ENCODE peak calls at places on chromosome 22, in four cellular contexts. A is cardiac fibroblast, D is IMR-90, P is heart left ventricle. L is an unnamed sample.

GRCh38 chr22:39317084-39317755 is 2.2 kb downstream of the RPL3 start:
- DNase-seq in P (no peak), A (peak), D (no peak), L (no peak)

GRCh38 chr22:33706100-33706499 is 214.2 kb downstream of the LARGE1 start:
- DNase-seq in D (no peak), P (peak), A (no peak), L (no peak)

GRCh38 chr22:30381250-30381649 is 6.0 kb downstream of the RNF215 start:
- DNase-seq in D (no peak), P (no peak), A (no peak), L (no peak)

GRCh38 chr22:46046299-46046685 is 69.3 kb upstream of the WNT7B start:
- DNase-seq in D (no peak), P (no peak), A (no peak), L (no peak)

GRCh38 chr22:46604306-46604690 is 15.9 kb upstream of the GRAMD4 start:
- DNase-seq in P (no peak), A (no peak), D (peak), L (no peak)

GRCh38 chr22:31846161-31847115 is 92.6 kb downstream of the DEPDC5 start:
- DNase-seq in A (peak), P (no peak), D (peak), L (no peak)

GRCh38 chr22:26656896-26657851 is at the start of gene MIAT:
- DNase-seq in A (no peak), P (no peak), D (peak), L (peak)

GRCh38 chr22:48579035-48579914 is 1248.4 kb downstream of the BRD1 start:
- DNase-seq in P (peak), A (no peak), D (no peak), L (no peak)

GRCh38 chr22:31653944-31654343 is 8.1 kb downstream of the PISD start:
- DNase-seq in P (no peak), D (no peak), A (no peak), L (no peak)

GRCh38 chr22:37314315-37315046 is 32.2 kb downstream of the CYTH4 start:
- DNase-seq in D (no peak), P (no peak), A (peak), L (no peak)

GRCh38 chr22:37139762-37140161 is 10.0 kb downstream of the IL2RB start:
- DNase-seq in D (no peak), A (no peak), P (no peak), L (no peak)

GRCh38 chr22:46577361-46578249 is 40.2 kb upstream of the CELSR1 start:
- DNase-seq in P (peak), A (no peak), D (no peak), L (peak)

GRCh38 chr22:36588285-36588684 is 59.3 kb upstream of the EIF3D start:
- DNase-seq in P (no peak), A (no peak), D (no peak), L (no peak)

GRCh38 chr22:34570408-34570807 is 495.6 kb upstream of the ISX start:
- DNase-seq in D (no peak), A (no peak), P (no peak), L (no peak)

GRCh38 chr22:33325232-33326004 is 267.2 kb upstream of the SYN3 start:
- DNase-seq in D (no peak), P (peak), A (no peak), L (no peak)

GRCh38 chr22:39994046-39994565 is 648 bp upstream of the FAM83F start:
- DNase-seq in A (no peak), P (no peak), D (peak), L (no peak)

GRCh38 chr22:33000342-33001280 is 57.6 kb downstream of the SYN3 start:
- DNase-seq in A (peak), D (peak), P (peak), L (peak)

GRCh38 chr22:17501679-17502285 is 61.5 kb upstream of the SLC25A18 start:
- DNase-seq in A (peak), P (no peak), D (peak), L (peak)

GRCh38 chr22:40193429-40194421 is 16.0 kb downstream of the TNRC6B start:
- DNase-seq in A (peak), P (no peak), D (peak), L (peak)

GRCh38 chr22:37498289-37498909 is 12.2 kb upstream of the MFNG start:
- DNase-seq in P (no peak), D (no peak), A (no peak), L (no peak)

GRCh38 chr22:22942511-22943329 is 55.1 kb downstream of the IGLL5 start:
- DNase-seq in P (peak), A (peak), D (peak), L (peak)

GRCh38 chr22:47033648-47034000 is 271.2 kb downstream of the TBC1D22A start:
- DNase-seq in D (no peak), A (no peak), P (no peak), L (no peak)

GRCh38 chr22:47129902-47130301 is 367.5 kb downstream of the TBC1D22A start:
- DNase-seq in A (no peak), P (no peak), D (no peak), L (no peak)

GRCh38 chr22:31102441-31103081 is 4.8 kb downstream of the SELENOM start:
- DNase-seq in P (peak), A (peak), D (peak), L (peak)

GRCh38 chr22:47053865-47054185 is 291.4 kb downstream of the TBC1D22A start:
- DNase-seq in P (no peak), D (peak), A (peak), L (peak)

GRCh38 chr22:22110548-22111266 is 128.1 kb upstream of the TOP3B start:
- DNase-seq in A (peak), D (peak), P (peak), L (peak)

DNA sequence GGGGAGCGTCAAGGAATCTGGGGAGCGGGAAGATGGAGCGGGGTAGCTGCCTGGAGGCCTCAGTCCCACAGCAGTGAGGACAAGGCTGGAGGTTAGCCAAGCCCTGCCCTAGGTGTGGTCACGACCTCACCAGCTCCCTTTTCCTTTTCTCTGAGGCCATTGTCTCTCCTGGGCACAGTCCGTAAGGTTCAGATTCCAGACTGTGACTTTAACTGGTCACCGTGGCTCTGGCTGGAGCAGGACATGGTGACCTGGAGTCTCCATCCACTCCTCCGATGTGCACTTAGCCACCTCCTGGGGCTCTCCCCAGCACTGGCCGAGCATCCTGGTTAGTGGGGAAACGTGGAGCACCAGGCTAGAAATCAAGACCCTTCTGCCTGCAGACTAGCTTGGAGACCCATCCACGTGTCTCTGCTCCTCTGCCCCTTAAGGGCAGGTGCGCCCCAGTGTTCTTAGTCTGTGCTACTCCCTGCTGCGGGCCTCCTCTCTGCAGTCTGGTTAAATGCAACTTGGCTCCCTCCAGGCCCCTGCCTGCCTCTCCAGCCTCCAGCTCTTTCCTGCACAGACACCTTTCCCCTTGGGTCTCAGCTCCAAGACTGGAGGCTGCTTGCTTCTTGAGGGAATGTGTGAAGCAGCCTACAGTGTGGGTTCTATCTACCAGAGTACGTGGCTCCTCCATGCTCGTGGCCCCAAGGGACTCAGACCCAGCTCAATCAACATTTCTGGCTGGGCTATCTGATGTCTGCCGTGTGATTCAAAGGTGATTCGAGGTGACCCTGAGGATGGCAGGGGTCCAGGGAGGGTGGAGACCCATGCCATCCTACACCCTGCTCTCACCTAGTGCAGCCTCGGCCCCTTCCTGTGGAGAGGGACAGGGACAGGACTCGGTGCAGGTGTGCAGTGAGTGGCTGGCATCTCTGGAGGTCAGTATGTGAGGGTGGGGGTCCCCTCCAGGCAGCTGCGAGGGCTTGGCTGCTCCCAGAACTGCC is 5.2 kb downstream of the SLC25A1 start:
- DNase-seq in A (no peak), D (no peak), P (no peak), L (peak)
- H3K4me3 ChIP-seq in A (peak), D (no peak), P (peak), L (peak)

GRCh38 chr22:50261615-50262459 is at the start of gene MAPK12:
- DNase-seq in D (no peak), P (peak), A (peak), L (peak)
- H3K4me3 ChIP-seq in D (peak), P (peak), A (peak), L (peak)

GRCh38 chr22:50473088-50473487 is 1.7 kb downstream of the SBF1 start:
- DNase-seq in D (no peak), A (no peak), P (no peak), L (no peak)
- H3K4me3 ChIP-seq in D (no peak), A (no peak), P (peak), L (peak)

DNA sequence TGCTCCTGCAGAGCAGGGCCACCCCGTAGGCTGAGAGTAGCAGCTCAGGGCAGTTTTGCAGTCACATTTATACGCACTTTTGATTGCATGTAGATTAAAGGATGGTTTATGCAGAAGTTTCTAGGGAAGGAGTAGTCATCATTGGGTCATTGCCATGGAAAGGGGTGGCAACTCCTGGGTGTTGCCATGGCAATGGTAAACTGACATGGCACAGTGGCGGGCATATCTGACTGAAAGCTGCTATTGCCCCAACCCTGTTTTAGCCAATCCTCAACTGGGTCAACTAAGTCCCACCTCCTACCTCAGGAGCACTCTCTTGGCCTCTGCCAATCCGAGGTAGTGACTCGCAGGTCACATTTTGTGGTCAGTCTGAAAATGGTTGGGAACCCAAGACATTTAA is 2.4 kb upstream of the ARSA start:
- DNase-seq in D (no peak), A (no peak), P (no peak), L (no peak)
- H3K4me3 ChIP-seq in D (no peak), A (no peak), P (no peak), L (no peak)

GRCh38 chr22:42074153-42074750 is at the start of gene PHETA2:
- DNase-seq in P (peak), A (peak), D (peak), L (peak)

GRCh38 chr22:42072606-42073330 is 1.3 kb upstream of the PHETA2 start:
- DNase-seq in P (peak), A (no peak), D (no peak), L (no peak)

GRCh38 chr22:42075277-42075676 is 1.2 kb downstream of the PHETA2 start:
- DNase-seq in P (no peak), A (no peak), D (no peak), L (no peak)

GRCh38 chr22:42074846-42075245 is 798 bp downstream of the PHETA2 start:
- DNase-seq in A (no peak), D (no peak), P (no peak), L (no peak)

DNA sequence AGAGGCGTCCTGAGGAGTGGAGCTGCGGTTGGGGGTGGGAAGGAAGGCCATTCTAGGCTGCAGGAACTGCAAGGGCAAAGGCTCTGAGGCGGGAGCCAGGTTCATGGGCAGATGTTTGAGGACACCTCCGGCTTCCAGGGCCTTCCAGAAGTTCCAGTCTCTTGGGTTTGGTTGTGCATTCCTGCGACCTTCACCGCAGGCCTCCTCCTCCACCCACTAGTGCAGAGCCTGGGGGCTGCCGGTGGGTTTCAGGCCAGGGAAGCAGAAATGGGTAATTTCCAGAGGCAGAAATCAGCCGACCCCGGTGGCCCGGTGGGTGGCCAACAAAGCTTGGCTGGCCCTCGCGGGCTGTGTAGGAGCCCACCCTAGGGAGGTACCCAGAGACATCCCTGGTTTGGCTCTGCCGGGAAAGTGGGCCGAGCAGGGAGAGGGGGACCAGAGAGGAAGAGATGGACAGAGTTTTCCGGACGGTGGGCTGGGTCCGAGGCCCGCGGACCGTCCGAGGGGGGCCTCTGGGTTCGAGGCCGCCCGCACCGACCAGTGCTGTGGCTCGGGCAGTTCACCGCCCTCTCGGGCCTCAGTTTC is 388 bp upstream of the PHETA2 start:
- DNase-seq in D (no peak), A (no peak), P (no peak), L (no peak)
- H3K4me3 ChIP-seq in D (peak), A (peak), P (peak), L (peak)

DNA sequence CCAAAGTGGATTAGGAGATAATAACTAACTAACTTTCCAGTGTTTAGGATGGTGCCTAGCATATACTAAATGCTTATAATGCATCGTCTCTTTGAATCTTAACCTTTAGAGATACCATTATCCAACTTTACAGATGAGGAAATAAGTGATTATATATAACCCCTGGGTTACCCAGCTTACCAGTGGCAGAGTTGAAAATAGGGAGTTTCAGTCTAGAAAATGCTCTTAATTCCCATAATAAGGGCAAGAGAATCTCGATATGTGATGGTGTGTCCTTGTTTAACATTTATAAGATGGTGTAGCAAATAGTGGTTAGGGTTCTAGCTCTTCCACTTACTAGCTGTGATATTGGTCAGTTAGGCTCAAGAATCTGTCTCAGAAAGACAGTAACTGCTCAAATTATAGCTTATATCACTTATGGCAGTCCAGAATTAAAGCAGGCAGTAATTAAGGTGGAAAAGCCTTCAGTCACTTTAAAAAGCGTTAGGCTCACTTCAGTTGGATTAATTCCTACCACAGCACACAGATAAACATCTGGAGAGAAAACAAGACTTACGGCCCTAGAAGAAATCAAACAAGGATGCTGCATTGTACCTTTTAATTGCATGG is 6.3 kb downstream of the XBP1 start:
- DNase-seq in A (no peak), P (no peak), D (no peak), L (no peak)
- H3K4me3 ChIP-seq in A (no peak), P (no peak), D (no peak), L (no peak)